ENCODE peak calls at places on chromosome 9, in six cellular contexts. One of them, this sample, is unnamed.
A peak's percentile ranks its signal among the peaks of the same experiment; 100 is the strongest.

GRCh38 chr9:107685901-107686300 is 196.3 kb upstream of the KLF4 start:
- DNase-seq in Karpas-422: no peak
- DNase-seq in mammary epithelial cell: no peak
- DNase-seq in SK-N-MC: no peak
- DNase-seq in CD4-positive, alpha-beta T cell: no peak
- DNase-seq in pancreas: no peak
- DNase-seq in this sample: no peak

GRCh38 chr9:38720083-38720755 is at the start of gene FAM240B:
- DNase-seq in Karpas-422: no peak
- DNase-seq in mammary epithelial cell: no peak
- DNase-seq in SK-N-MC: no peak
- DNase-seq in CD4-positive, alpha-beta T cell: no peak
- DNase-seq in pancreas: no peak
- DNase-seq in this sample: no peak

GRCh38 chr9:112925058-112925641 is 34.5 kb upstream of the SLC46A2 start:
- DNase-seq in Karpas-422: peak; percentile 56
- DNase-seq in mammary epithelial cell: peak; percentile 20
- DNase-seq in SK-N-MC: peak; percentile 6
- DNase-seq in CD4-positive, alpha-beta T cell: no peak
- DNase-seq in pancreas: no peak
- DNase-seq in this sample: no peak

GRCh38 chr9:8346291-8346690 is 546.7 kb upstream of the DMAC1 start:
- DNase-seq in Karpas-422: no peak
- DNase-seq in mammary epithelial cell: no peak
- DNase-seq in SK-N-MC: no peak
- DNase-seq in CD4-positive, alpha-beta T cell: no peak
- DNase-seq in pancreas: no peak
- DNase-seq in this sample: no peak

GRCh38 chr9:125748511-125749099 is 1.4 kb downstream of the PBX3 start:
- DNase-seq in Karpas-422: no peak
- DNase-seq in mammary epithelial cell: peak; percentile 39
- DNase-seq in SK-N-MC: no peak
- DNase-seq in CD4-positive, alpha-beta T cell: no peak
- DNase-seq in pancreas: no peak
- DNase-seq in this sample: peak; percentile 33

GRCh38 chr9:76374702-76375543 is 19.3 kb downstream of the RFK start:
- DNase-seq in Karpas-422: no peak
- DNase-seq in mammary epithelial cell: peak; percentile 72
- DNase-seq in SK-N-MC: no peak
- DNase-seq in CD4-positive, alpha-beta T cell: no peak
- DNase-seq in pancreas: peak; percentile 89
- DNase-seq in this sample: no peak

GRCh38 chr9:35903049-35903448 is 3.0 kb upstream of the HRCT1 start:
- DNase-seq in Karpas-422: peak; percentile 69
- DNase-seq in mammary epithelial cell: peak; percentile 59
- DNase-seq in SK-N-MC: no peak
- DNase-seq in CD4-positive, alpha-beta T cell: no peak
- DNase-seq in pancreas: no peak
- DNase-seq in this sample: no peak

GRCh38 chr9:69153707-69154521 is 20.2 kb upstream of the TJP2 start:
- DNase-seq in Karpas-422: no peak
- DNase-seq in mammary epithelial cell: no peak
- DNase-seq in SK-N-MC: no peak
- DNase-seq in CD4-positive, alpha-beta T cell: no peak
- DNase-seq in pancreas: no peak
- DNase-seq in this sample: no peak

GRCh38 chr9:130713286-130713975 is 19.9 kb downstream of the EXOSC2 start:
- DNase-seq in Karpas-422: peak; percentile 49
- DNase-seq in mammary epithelial cell: no peak
- DNase-seq in SK-N-MC: no peak
- DNase-seq in CD4-positive, alpha-beta T cell: no peak
- DNase-seq in pancreas: no peak
- DNase-seq in this sample: no peak

GRCh38 chr9:115591584-115591984 is 473.6 kb upstream of the TNC start:
- DNase-seq in Karpas-422: peak; percentile 91
- DNase-seq in mammary epithelial cell: peak; percentile 95
- DNase-seq in SK-N-MC: peak; percentile 98
- DNase-seq in CD4-positive, alpha-beta T cell: no peak
- DNase-seq in pancreas: no peak
- DNase-seq in this sample: no peak

DNA sequence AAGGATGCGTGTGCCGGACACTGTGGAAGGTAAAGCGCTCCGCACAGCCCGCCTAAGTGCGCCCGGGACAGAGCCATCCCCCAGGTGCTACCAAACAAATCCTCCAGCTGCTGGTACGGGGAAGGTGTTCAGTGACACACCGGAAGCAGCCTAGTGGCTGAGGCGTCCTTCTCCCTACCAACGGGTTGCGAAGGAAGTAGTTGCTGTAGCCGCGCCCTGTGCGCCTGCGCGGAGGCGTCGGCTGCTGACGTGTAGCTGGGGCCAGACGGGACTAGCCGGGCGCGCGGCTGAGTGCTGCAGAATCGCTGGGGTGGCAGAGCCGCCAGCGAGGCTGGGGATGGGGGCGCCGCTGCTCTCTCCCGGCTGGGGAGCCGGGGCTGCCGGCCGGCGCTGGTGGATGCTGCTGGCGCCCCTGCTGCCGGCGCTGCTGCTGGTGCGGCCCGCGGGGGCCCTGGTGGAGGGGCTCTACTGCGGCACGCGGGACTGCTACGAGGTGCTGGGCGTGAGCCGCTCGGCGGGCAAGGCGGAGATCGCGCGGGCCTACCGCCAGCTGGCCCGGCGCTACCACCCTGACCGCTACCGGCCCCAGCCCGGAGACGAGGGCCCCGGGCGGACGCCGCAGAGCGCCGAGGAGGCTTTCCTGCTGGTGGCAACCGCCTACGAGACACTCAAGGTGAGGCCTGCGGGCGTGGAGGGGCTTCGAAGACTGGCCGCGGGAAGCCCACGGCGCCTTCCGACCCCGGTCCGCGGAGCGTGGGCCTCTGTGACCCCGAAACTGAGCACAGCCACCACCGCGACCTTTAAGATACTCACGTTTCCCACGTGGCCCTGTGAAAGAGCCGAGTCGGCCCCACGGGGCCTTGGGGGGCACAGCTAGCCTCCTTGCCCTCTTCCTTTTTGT is at the start of gene DNAJC25:
- DNase-seq in Karpas-422: peak; percentile 99
- DNase-seq in mammary epithelial cell: peak; percentile 98
- DNase-seq in SK-N-MC: peak; percentile 92
- DNase-seq in CD4-positive, alpha-beta T cell: peak; percentile 96
- DNase-seq in pancreas: peak; percentile 97
- DNase-seq in this sample: peak; percentile 92
- H3K27ac ChIP-seq in Karpas-422: peak within 1 kb of the TSS; percentile 59
- H3K27ac ChIP-seq in mammary epithelial cell: peak within 1 kb of the TSS; percentile 88
- H3K27ac ChIP-seq in SK-N-MC: no peak within 1 kb of the TSS
- H3K27ac ChIP-seq in CD4-positive, alpha-beta T cell: peak within 1 kb of the TSS; percentile 75
- H3K27ac ChIP-seq in pancreas: peak within 1 kb of the TSS; percentile 86
- H3K27ac ChIP-seq in this sample: peak within 1 kb of the TSS; percentile 77

DNA sequence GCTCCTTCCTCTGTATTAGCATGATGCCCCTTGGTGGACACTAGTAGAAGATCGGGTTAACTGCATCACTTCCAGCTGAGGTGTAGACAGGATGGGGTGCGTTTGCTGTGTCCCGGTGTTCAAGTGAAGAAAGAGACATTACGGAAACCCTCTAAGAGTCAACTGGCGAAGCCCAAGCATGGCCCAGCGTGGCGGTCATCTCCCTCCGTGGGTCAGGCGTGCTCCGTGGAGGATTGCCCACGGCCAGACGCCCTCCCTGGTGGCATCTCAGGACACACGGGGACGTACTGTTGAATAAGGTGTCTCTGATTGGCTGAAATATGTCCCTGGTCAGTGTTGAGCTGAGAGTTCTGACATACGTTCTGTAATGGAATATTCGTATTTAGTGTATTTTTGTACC is 119.5 kb upstream of the CACNA1B start:
- DNase-seq in Karpas-422: no peak
- DNase-seq in mammary epithelial cell: no peak
- DNase-seq in SK-N-MC: no peak
- DNase-seq in CD4-positive, alpha-beta T cell: no peak
- DNase-seq in pancreas: no peak
- DNase-seq in this sample: no peak
- H3K27ac ChIP-seq in Karpas-422: no peak overlapping the region
- H3K27ac ChIP-seq in mammary epithelial cell: no peak overlapping the region
- H3K27ac ChIP-seq in SK-N-MC: no peak overlapping the region
- H3K27ac ChIP-seq in CD4-positive, alpha-beta T cell: no peak overlapping the region
- H3K27ac ChIP-seq in pancreas: no peak overlapping the region
- H3K27ac ChIP-seq in this sample: no peak overlapping the region

DNA sequence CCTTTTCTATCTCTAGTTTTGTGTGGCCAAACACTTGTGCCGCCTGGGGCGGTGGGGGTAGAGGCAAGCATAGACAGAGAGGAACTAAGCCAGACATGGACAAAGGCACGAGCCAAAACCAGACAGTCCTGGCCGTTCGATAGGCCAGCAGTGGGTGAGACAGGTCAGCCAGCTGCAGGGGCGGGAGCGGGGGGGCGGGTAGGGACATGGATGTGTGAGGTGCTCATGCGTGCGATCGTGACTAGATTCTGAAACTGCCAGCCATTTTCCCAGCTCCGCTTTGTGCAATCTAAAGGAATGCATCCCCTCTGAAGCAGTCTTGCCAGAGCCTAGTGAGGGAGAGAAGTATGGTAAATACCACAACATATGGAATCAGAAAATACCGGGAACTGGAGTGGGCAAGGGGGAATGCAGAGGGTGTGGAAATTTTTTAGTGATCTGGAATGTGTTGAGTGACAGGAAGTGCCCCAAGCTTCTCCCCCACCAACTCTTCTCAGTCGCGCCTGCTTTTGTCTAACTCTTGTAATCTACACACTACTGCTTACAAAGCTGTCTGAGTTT is 111.9 kb downstream of the NR6A1 start:
- DNase-seq in Karpas-422: no peak
- DNase-seq in mammary epithelial cell: peak; percentile 93
- DNase-seq in SK-N-MC: peak; percentile 87
- DNase-seq in CD4-positive, alpha-beta T cell: peak; percentile 4
- DNase-seq in pancreas: peak; percentile 68
- DNase-seq in this sample: peak; percentile 73
- H3K27ac ChIP-seq in Karpas-422: no peak overlapping the region
- H3K27ac ChIP-seq in mammary epithelial cell: peak overlapping the region; percentile 95
- H3K27ac ChIP-seq in SK-N-MC: peak overlapping the region; percentile 99
- H3K27ac ChIP-seq in CD4-positive, alpha-beta T cell: no peak overlapping the region
- H3K27ac ChIP-seq in pancreas: peak overlapping the region; percentile 77
- H3K27ac ChIP-seq in this sample: peak overlapping the region; percentile 82

GRCh38 chr9:214488-215448 is at the start of gene DOCK8:
- DNase-seq in Karpas-422: peak; percentile 92
- DNase-seq in mammary epithelial cell: peak; percentile 77
- DNase-seq in SK-N-MC: no peak
- DNase-seq in CD4-positive, alpha-beta T cell: peak; percentile 56
- DNase-seq in pancreas: peak; percentile 69
- DNase-seq in this sample: no peak

GRCh38 chr9:209143-209758 is 5.4 kb upstream of the DOCK8 start:
- DNase-seq in Karpas-422: no peak
- DNase-seq in mammary epithelial cell: no peak
- DNase-seq in SK-N-MC: no peak
- DNase-seq in CD4-positive, alpha-beta T cell: no peak
- DNase-seq in pancreas: no peak
- DNase-seq in this sample: no peak

GRCh38 chr9:211036-211435 is 3.6 kb upstream of the DOCK8 start:
- DNase-seq in Karpas-422: no peak
- DNase-seq in mammary epithelial cell: no peak
- DNase-seq in SK-N-MC: no peak
- DNase-seq in CD4-positive, alpha-beta T cell: no peak
- DNase-seq in pancreas: no peak
- DNase-seq in this sample: no peak

GRCh38 chr9:212265-212664 is 2.4 kb upstream of the DOCK8 start:
- DNase-seq in Karpas-422: no peak
- DNase-seq in mammary epithelial cell: no peak
- DNase-seq in SK-N-MC: no peak
- DNase-seq in CD4-positive, alpha-beta T cell: no peak
- DNase-seq in pancreas: no peak
- DNase-seq in this sample: no peak

GRCh38 chr9:211557-211956 is 3.1 kb upstream of the DOCK8 start:
- DNase-seq in Karpas-422: no peak
- DNase-seq in mammary epithelial cell: no peak
- DNase-seq in SK-N-MC: no peak
- DNase-seq in CD4-positive, alpha-beta T cell: no peak
- DNase-seq in pancreas: peak; percentile 15
- DNase-seq in this sample: no peak
- H3K27ac ChIP-seq in Karpas-422: no peak overlapping the region
- H3K27ac ChIP-seq in mammary epithelial cell: no peak overlapping the region
- H3K27ac ChIP-seq in SK-N-MC: no peak overlapping the region
- H3K27ac ChIP-seq in CD4-positive, alpha-beta T cell: no peak overlapping the region
- H3K27ac ChIP-seq in pancreas: peak overlapping the region; percentile 71
- H3K27ac ChIP-seq in this sample: peak overlapping the region; percentile 63

GRCh38 chr9:86122309-86122708 is 23.0 kb upstream of the GOLM1 start:
- DNase-seq in Karpas-422: no peak
- DNase-seq in mammary epithelial cell: no peak
- DNase-seq in SK-N-MC: no peak
- DNase-seq in CD4-positive, alpha-beta T cell: no peak
- DNase-seq in pancreas: no peak
- DNase-seq in this sample: no peak

GRCh38 chr9:86128235-86128822 is 29.0 kb upstream of the GOLM1 start:
- DNase-seq in Karpas-422: no peak
- DNase-seq in mammary epithelial cell: no peak
- DNase-seq in SK-N-MC: no peak
- DNase-seq in CD4-positive, alpha-beta T cell: no peak
- DNase-seq in pancreas: no peak
- DNase-seq in this sample: no peak

GRCh38 chr9:86126998-86127972 is 27.9 kb upstream of the GOLM1 start:
- DNase-seq in Karpas-422: no peak
- DNase-seq in mammary epithelial cell: peak; percentile 91
- DNase-seq in SK-N-MC: peak; percentile 18
- DNase-seq in CD4-positive, alpha-beta T cell: no peak
- DNase-seq in pancreas: peak; percentile 98
- DNase-seq in this sample: peak; percentile 12
- H3K27ac ChIP-seq in Karpas-422: no peak overlapping the region
- H3K27ac ChIP-seq in mammary epithelial cell: peak overlapping the region; percentile 57
- H3K27ac ChIP-seq in SK-N-MC: peak overlapping the region; percentile 62
- H3K27ac ChIP-seq in CD4-positive, alpha-beta T cell: no peak overlapping the region
- H3K27ac ChIP-seq in pancreas: peak overlapping the region; percentile 94
- H3K27ac ChIP-seq in this sample: no peak overlapping the region

GRCh38 chr9:34458967-34459355 is 356 bp downstream of the DNAI1 start:
- DNase-seq in Karpas-422: no peak
- DNase-seq in mammary epithelial cell: no peak
- DNase-seq in SK-N-MC: no peak
- DNase-seq in CD4-positive, alpha-beta T cell: no peak
- DNase-seq in pancreas: no peak
- DNase-seq in this sample: no peak
- H3K27ac ChIP-seq in Karpas-422: no peak overlapping the region
- H3K27ac ChIP-seq in mammary epithelial cell: peak overlapping the region; percentile 28
- H3K27ac ChIP-seq in SK-N-MC: no peak overlapping the region
- H3K27ac ChIP-seq in CD4-positive, alpha-beta T cell: no peak overlapping the region
- H3K27ac ChIP-seq in pancreas: no peak overlapping the region
- H3K27ac ChIP-seq in this sample: peak overlapping the region; percentile 38

This sample was measured in caudate nucleus.